ENCODE peak calls at places on chromosomes 16 and 17, in nine cellular contexts. One of them, this sample, is unnamed.

GRCh38 chr16:27826081-27826892 is 237.2 kb downstream of the GSG1L start:
- DNase-seq in GM23338: no peak
- DNase-seq in right atrium auricular region: no peak
- DNase-seq in adipocyte: no peak
- DNase-seq in HCT116: no peak
- DNase-seq in heart left ventricle: no peak
- DNase-seq in Caco-2: no peak
- DNase-seq in AG04450: no peak
- DNase-seq in tibial nerve: no peak
- DNase-seq in this sample: no peak

GRCh38 chr17:61519754-61520440 is 67.7 kb downstream of the TBX4 start:
- DNase-seq in GM23338: no peak
- DNase-seq in right atrium auricular region: no peak
- DNase-seq in adipocyte: no peak
- DNase-seq in HCT116: no peak
- DNase-seq in heart left ventricle: no peak
- DNase-seq in Caco-2: no peak
- DNase-seq in AG04450: no peak
- DNase-seq in tibial nerve: no peak
- DNase-seq in this sample: no peak

GRCh38 chr17:81463506-81463905 is 49.1 kb downstream of the ACTG1 start:
- DNase-seq in GM23338: no peak
- DNase-seq in right atrium auricular region: no peak
- DNase-seq in adipocyte: no peak
- DNase-seq in HCT116: no peak
- DNase-seq in heart left ventricle: no peak
- DNase-seq in Caco-2: no peak
- DNase-seq in AG04450: no peak
- DNase-seq in tibial nerve: no peak
- DNase-seq in this sample: no peak

GRCh38 chr16:14489460-14489859 is 140.6 kb downstream of the PARN start:
- DNase-seq in GM23338: peak
- DNase-seq in right atrium auricular region: no peak
- DNase-seq in adipocyte: no peak
- DNase-seq in HCT116: peak
- DNase-seq in heart left ventricle: no peak
- DNase-seq in Caco-2: peak
- DNase-seq in AG04450: no peak
- DNase-seq in tibial nerve: no peak
- DNase-seq in this sample: no peak

GRCh38 chr16:75488322-75488721 is 6.9 kb downstream of the CHST6 start:
- DNase-seq in GM23338: no peak
- DNase-seq in right atrium auricular region: no peak
- DNase-seq in adipocyte: no peak
- DNase-seq in HCT116: no peak
- DNase-seq in heart left ventricle: no peak
- DNase-seq in Caco-2: no peak
- DNase-seq in AG04450: no peak
- DNase-seq in tibial nerve: no peak
- DNase-seq in this sample: no peak

GRCh38 chr16:15539197-15539596 is 103.8 kb downstream of the MARF1 start:
- DNase-seq in GM23338: peak
- DNase-seq in right atrium auricular region: no peak
- DNase-seq in adipocyte: no peak
- DNase-seq in HCT116: peak
- DNase-seq in heart left ventricle: no peak
- DNase-seq in Caco-2: peak
- DNase-seq in AG04450: no peak
- DNase-seq in tibial nerve: no peak
- DNase-seq in this sample: no peak

GRCh38 chr17:35713069-35713728 is 18.2 kb upstream of the RASL10B start:
- DNase-seq in GM23338: no peak
- DNase-seq in right atrium auricular region: no peak
- DNase-seq in adipocyte: peak
- DNase-seq in HCT116: no peak
- DNase-seq in heart left ventricle: peak
- DNase-seq in Caco-2: no peak
- DNase-seq in AG04450: peak
- DNase-seq in tibial nerve: no peak
- DNase-seq in this sample: no peak

GRCh38 chr16:67326472-67327309 is at the start of the genes KCTD19 and LRRC36:
- DNase-seq in GM23338: peak
- DNase-seq in right atrium auricular region: no peak
- DNase-seq in adipocyte: peak
- DNase-seq in HCT116: no peak
- DNase-seq in heart left ventricle: peak
- DNase-seq in Caco-2: peak
- DNase-seq in AG04450: no peak
- DNase-seq in tibial nerve: no peak
- DNase-seq in this sample: no peak

GRCh38 chr16:24174977-24175376 is 81.2 kb upstream of the CACNG3 start:
- DNase-seq in GM23338: no peak
- DNase-seq in right atrium auricular region: no peak
- DNase-seq in adipocyte: no peak
- DNase-seq in HCT116: no peak
- DNase-seq in heart left ventricle: no peak
- DNase-seq in Caco-2: no peak
- DNase-seq in AG04450: no peak
- DNase-seq in tibial nerve: no peak
- DNase-seq in this sample: no peak
- H3K4me3 ChIP-seq in GM23338: no peak
- H3K4me3 ChIP-seq in right atrium auricular region: no peak
- H3K4me3 ChIP-seq in adipocyte: no peak
- H3K4me3 ChIP-seq in HCT116: no peak
- H3K4me3 ChIP-seq in heart left ventricle: no peak
- H3K4me3 ChIP-seq in Caco-2: no peak
- H3K4me3 ChIP-seq in AG04450: no peak
- H3K4me3 ChIP-seq in tibial nerve: no peak
- H3K4me3 ChIP-seq in this sample: no peak

DNA sequence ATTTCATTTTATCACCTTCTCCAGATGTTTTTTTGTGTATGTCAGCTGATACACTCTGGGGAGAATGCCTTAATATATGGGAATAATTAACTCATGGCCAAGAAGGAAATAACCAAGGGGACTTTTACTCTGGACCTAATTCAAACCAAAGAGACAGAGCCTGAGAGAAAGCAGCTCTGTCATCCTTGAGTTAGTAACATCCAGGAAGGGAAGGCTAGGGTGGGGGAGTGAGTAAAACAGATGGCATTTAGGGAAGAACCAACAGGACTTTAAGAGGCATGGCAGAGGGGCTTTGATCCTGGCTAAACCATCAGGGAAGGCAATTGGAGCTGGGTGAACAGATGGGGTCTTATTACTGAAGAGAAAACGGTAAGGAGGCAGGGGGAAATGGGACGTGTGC is 2.4 kb upstream of the SMPD3 start:
- DNase-seq in GM23338: no peak
- DNase-seq in right atrium auricular region: no peak
- DNase-seq in adipocyte: no peak
- DNase-seq in HCT116: no peak
- DNase-seq in heart left ventricle: no peak
- DNase-seq in Caco-2: no peak
- DNase-seq in AG04450: no peak
- DNase-seq in tibial nerve: no peak
- DNase-seq in this sample: no peak
- H3K4me3 ChIP-seq in GM23338: no peak
- H3K4me3 ChIP-seq in right atrium auricular region: no peak
- H3K4me3 ChIP-seq in adipocyte: no peak
- H3K4me3 ChIP-seq in HCT116: no peak
- H3K4me3 ChIP-seq in heart left ventricle: no peak
- H3K4me3 ChIP-seq in Caco-2: no peak
- H3K4me3 ChIP-seq in AG04450: no peak
- H3K4me3 ChIP-seq in tibial nerve: no peak
- H3K4me3 ChIP-seq in this sample: no peak

DNA sequence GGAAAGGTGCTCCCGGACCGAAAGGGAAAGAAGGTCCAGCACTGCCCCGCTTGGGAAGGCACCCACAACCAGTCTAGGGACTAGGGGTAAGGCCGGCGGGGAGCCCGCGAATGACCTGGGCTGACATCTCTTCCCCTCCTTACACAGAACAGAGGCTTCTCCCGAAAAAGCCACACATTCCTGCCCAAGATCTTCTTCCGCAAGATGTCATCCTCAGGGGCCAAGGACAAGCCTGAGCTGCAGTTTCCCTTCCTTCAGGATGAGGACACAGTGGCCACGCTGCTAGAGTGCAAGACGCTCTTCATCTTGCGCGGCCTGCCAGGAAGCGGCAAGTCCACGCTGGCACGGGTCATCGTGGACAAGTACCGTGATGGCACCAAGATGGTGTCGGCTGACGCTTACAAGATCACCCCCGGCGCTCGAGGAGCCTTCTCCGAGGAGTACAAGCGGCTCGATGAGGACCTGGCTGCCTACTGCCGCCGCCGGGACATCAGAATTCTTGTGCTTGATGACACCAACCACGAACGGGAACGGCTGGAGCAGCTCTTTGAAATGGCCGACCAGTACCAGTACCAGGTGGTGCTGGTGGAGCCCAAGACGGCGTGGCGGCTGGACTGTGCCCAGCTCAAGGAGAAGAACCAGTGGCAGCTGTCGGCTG is 1.5 kb downstream of the CNP start:
- DNase-seq in GM23338: no peak
- DNase-seq in right atrium auricular region: no peak
- DNase-seq in adipocyte: no peak
- DNase-seq in HCT116: no peak
- DNase-seq in heart left ventricle: no peak
- DNase-seq in Caco-2: no peak
- DNase-seq in AG04450: no peak
- DNase-seq in tibial nerve: no peak
- DNase-seq in this sample: no peak
- H3K4me3 ChIP-seq in GM23338: peak
- H3K4me3 ChIP-seq in right atrium auricular region: peak
- H3K4me3 ChIP-seq in adipocyte: peak
- H3K4me3 ChIP-seq in HCT116: peak
- H3K4me3 ChIP-seq in heart left ventricle: peak
- H3K4me3 ChIP-seq in Caco-2: peak
- H3K4me3 ChIP-seq in AG04450: peak
- H3K4me3 ChIP-seq in tibial nerve: peak
- H3K4me3 ChIP-seq in this sample: peak

GRCh38 chr17:63621229-63621683 is 961 bp upstream of the MAP3K3 start:
- DNase-seq in GM23338: peak
- DNase-seq in right atrium auricular region: no peak
- DNase-seq in adipocyte: no peak
- DNase-seq in HCT116: no peak
- DNase-seq in heart left ventricle: no peak
- DNase-seq in Caco-2: no peak
- DNase-seq in AG04450: no peak
- DNase-seq in tibial nerve: no peak
- DNase-seq in this sample: no peak
- H3K4me3 ChIP-seq in GM23338: peak
- H3K4me3 ChIP-seq in right atrium auricular region: peak
- H3K4me3 ChIP-seq in adipocyte: peak
- H3K4me3 ChIP-seq in HCT116: peak
- H3K4me3 ChIP-seq in heart left ventricle: peak
- H3K4me3 ChIP-seq in Caco-2: peak
- H3K4me3 ChIP-seq in AG04450: peak
- H3K4me3 ChIP-seq in tibial nerve: peak
- H3K4me3 ChIP-seq in this sample: peak

GRCh38 chr16:52557236-52557635 is 10.3 kb upstream of the TOX3 start:
- DNase-seq in GM23338: no peak
- DNase-seq in right atrium auricular region: no peak
- DNase-seq in adipocyte: no peak
- DNase-seq in HCT116: no peak
- DNase-seq in heart left ventricle: no peak
- DNase-seq in Caco-2: peak
- DNase-seq in AG04450: no peak
- DNase-seq in tibial nerve: no peak
- DNase-seq in this sample: no peak
- H3K4me3 ChIP-seq in GM23338: no peak
- H3K4me3 ChIP-seq in right atrium auricular region: no peak
- H3K4me3 ChIP-seq in adipocyte: no peak
- H3K4me3 ChIP-seq in HCT116: no peak
- H3K4me3 ChIP-seq in heart left ventricle: no peak
- H3K4me3 ChIP-seq in Caco-2: no peak
- H3K4me3 ChIP-seq in AG04450: no peak
- H3K4me3 ChIP-seq in tibial nerve: no peak
- H3K4me3 ChIP-seq in this sample: no peak

This sample was measured in coronary artery.